ENCODE peak calls at places on chromosomes 3 and 15, in seven cellular contexts. G is M059J, P is left ventricle myocardium superior, M is GM23338, H is endothelial cell, E is MV-4-11, Q is ovary. V is an unnamed sample.

GRCh38 chr15:50907866-50908208 is 646 bp upstream of the AP4E1 start:
- DNase-seq in Q (no peak), H (peak; percentile 50), E (peak; percentile 24), M (peak; percentile 68), G (peak; percentile 49), P (no peak), V (peak; percentile 19)

GRCh38 chr3:181716916-181717315 is 5.2 kb downstream of the SOX2 start:
- DNase-seq in M (no peak), E (no peak), P (no peak), G (no peak), H (no peak), Q (no peak), V (no peak)

GRCh38 chr15:75531041-75531450 is 48.1 kb downstream of the PTPN9 start:
- DNase-seq in E (peak; percentile 3), Q (peak; percentile 73), P (peak; percentile 82), G (peak; percentile 43), H (no peak), M (no peak), V (no peak)

GRCh38 chr15:57696146-57696545 is 10.4 kb upstream of the POLR2M start:
- DNase-seq in P (no peak), M (peak; percentile 17), Q (no peak), E (no peak), H (peak; percentile 20), G (no peak), V (no peak)

GRCh38 chr3:49295489-49296058 is 18.5 kb upstream of the C3orf62 start:
- DNase-seq in Q (no peak), G (no peak), P (peak; percentile 38), E (peak; percentile 35), M (peak; percentile 60), H (peak; percentile 18), V (peak; percentile 22)

GRCh38 chr15:59491062-59491461 is 53.1 kb downstream of the FAM81A start:
- DNase-seq in E (no peak), M (no peak), G (no peak), P (no peak), H (no peak), Q (no peak), V (no peak)

GRCh38 chr3:107271787-107272387 is 105.4 kb upstream of the CCDC54 start:
- DNase-seq in P (no peak), E (peak; percentile 26), Q (no peak), M (peak; percentile 76), G (peak; percentile 65), H (no peak), V (peak; percentile 33)

GRCh38 chr3:30286007-30286669 is 320.3 kb upstream of the TGFBR2 start:
- DNase-seq in Q (peak; percentile 63), P (peak; percentile 67), H (no peak), E (peak; percentile 25), G (peak; percentile 93), M (no peak), V (peak; percentile 96)

GRCh38 chr15:80693682-80694623 is 1.2 kb upstream of the ABHD17C start:
- DNase-seq in G (peak; percentile 25), H (no peak), P (no peak), E (no peak), M (no peak), Q (no peak), V (no peak)

GRCh38 chr3:114389156-114389555 is 95.3 kb downstream of the TIGIT start:
- DNase-seq in E (no peak), G (no peak), Q (no peak), M (no peak), H (no peak), P (no peak), V (no peak)

GRCh38 chr3:147616998-147617619 is 207.9 kb downstream of the ZIC1 start:
- DNase-seq in H (no peak), M (peak; percentile 77), G (peak; percentile 19), P (no peak), E (peak; percentile 11), Q (no peak), V (peak; percentile 23)

GRCh38 chr15:69403611-69404010 is 10.5 kb upstream of the KIF23 start:
- DNase-seq in E (peak; percentile 72), P (no peak), H (no peak), Q (no peak), M (no peak), G (peak; percentile 57), V (peak; percentile 77)

GRCh38 chr3:58628823-58629562 is 37.6 kb downstream of the FAM3D start:
- DNase-seq in G (peak; percentile 91), E (no peak), H (no peak), P (peak; percentile 50), Q (peak; percentile 60), M (no peak), V (peak; percentile 40)

V was measured in A172.